ENCODE peak calls at places on chromosomes 2 and 18, in seven cellular contexts. One of them, this sample, is unnamed. For H3K27me3, the result is how much of the 10 kb centered on the place peaks cover.

GRCh38 chr2:206116278-206116677 is 30.3 kb upstream of the INO80D start:
- DNase-seq in IMR-90: no peak
- DNase-seq in tibial artery: no peak
- DNase-seq in mammary epithelial cell: no peak
- DNase-seq in adrenal gland: no peak
- DNase-seq in AG04450: no peak
- DNase-seq in left ventricle myocardium inferior: no peak
- DNase-seq in this sample: no peak

GRCh38 chr2:41414486-41415230 is 633.2 kb upstream of the PKDCC start:
- DNase-seq in left ventricle myocardium inferior: no peak
- DNase-seq in mammary epithelial cell: peak
- DNase-seq in adrenal gland: peak
- DNase-seq in tibial artery: no peak
- DNase-seq in IMR-90: no peak
- DNase-seq in AG04450: no peak
- DNase-seq in this sample: no peak

GRCh38 chr2:218854860-218855259 is 4.7 kb upstream of the WNT6 start:
- DNase-seq in mammary epithelial cell: no peak
- DNase-seq in tibial artery: peak
- DNase-seq in IMR-90: no peak
- DNase-seq in adrenal gland: no peak
- DNase-seq in left ventricle myocardium inferior: no peak
- DNase-seq in AG04450: no peak
- DNase-seq in this sample: no peak

GRCh38 chr2:48851161-48851560 is 95.6 kb upstream of the LHCGR start:
- DNase-seq in AG04450: no peak
- DNase-seq in tibial artery: no peak
- DNase-seq in IMR-90: peak
- DNase-seq in mammary epithelial cell: peak
- DNase-seq in left ventricle myocardium inferior: no peak
- DNase-seq in adrenal gland: no peak
- DNase-seq in this sample: no peak

GRCh38 chr2:74985983-74986382 is 27.5 kb downstream of the POLE4 start:
- DNase-seq in left ventricle myocardium inferior: peak
- DNase-seq in tibial artery: no peak
- DNase-seq in mammary epithelial cell: no peak
- DNase-seq in adrenal gland: peak
- DNase-seq in IMR-90: no peak
- DNase-seq in AG04450: no peak
- DNase-seq in this sample: no peak

GRCh38 chr18:35376742-35377695 is at the start of gene ZNF396:
- DNase-seq in tibial artery: peak
- DNase-seq in left ventricle myocardium inferior: peak
- DNase-seq in adrenal gland: peak
- DNase-seq in mammary epithelial cell: peak
- DNase-seq in IMR-90: peak
- DNase-seq in AG04450: no peak
- DNase-seq in this sample: peak

GRCh38 chr18:56505293-56505692 is 133.1 kb downstream of the TXNL1 start:
- DNase-seq in mammary epithelial cell: no peak
- DNase-seq in AG04450: no peak
- DNase-seq in IMR-90: no peak
- DNase-seq in left ventricle myocardium inferior: no peak
- DNase-seq in tibial artery: no peak
- DNase-seq in adrenal gland: no peak
- DNase-seq in this sample: no peak

GRCh38 chr2:238101891-238102841 is 2.0 kb downstream of the ESPNL start:
- DNase-seq in left ventricle myocardium inferior: no peak
- DNase-seq in mammary epithelial cell: no peak
- DNase-seq in AG04450: no peak
- DNase-seq in tibial artery: no peak
- DNase-seq in adrenal gland: no peak
- DNase-seq in IMR-90: no peak
- DNase-seq in this sample: no peak

GRCh38 chr2:205892141-205893064 is 193.6 kb downstream of the INO80D start:
- DNase-seq in AG04450: no peak
- DNase-seq in left ventricle myocardium inferior: no peak
- DNase-seq in IMR-90: peak
- DNase-seq in mammary epithelial cell: peak
- DNase-seq in tibial artery: no peak
- DNase-seq in adrenal gland: no peak
- DNase-seq in this sample: no peak

GRCh38 chr2:85757860-85758259 is 4.1 kb downstream of the ATOH8 start:
- DNase-seq in tibial artery: no peak
- DNase-seq in mammary epithelial cell: no peak
- DNase-seq in IMR-90: no peak
- DNase-seq in left ventricle myocardium inferior: no peak
- DNase-seq in AG04450: no peak
- DNase-seq in adrenal gland: no peak
- DNase-seq in this sample: no peak
- H3K27me3 ChIP-seq in tibial artery: under half
- H3K27me3 ChIP-seq in mammary epithelial cell: under half
- H3K27me3 ChIP-seq in IMR-90: under half
- H3K27me3 ChIP-seq in left ventricle myocardium inferior: under half
- H3K27me3 ChIP-seq in AG04450: under half
- H3K27me3 ChIP-seq in adrenal gland: under half
- H3K27me3 ChIP-seq in this sample: under half

GRCh38 chr18:68520406-68521075 is 194.4 kb downstream of the TMX3 start:
- DNase-seq in mammary epithelial cell: peak
- DNase-seq in IMR-90: peak
- DNase-seq in AG04450: peak
- DNase-seq in tibial artery: no peak
- DNase-seq in left ventricle myocardium inferior: no peak
- DNase-seq in adrenal gland: no peak
- DNase-seq in this sample: no peak
- H3K27me3 ChIP-seq in mammary epithelial cell: under half
- H3K27me3 ChIP-seq in IMR-90: under half
- H3K27me3 ChIP-seq in AG04450: under half
- H3K27me3 ChIP-seq in tibial artery: under half
- H3K27me3 ChIP-seq in left ventricle myocardium inferior: under half
- H3K27me3 ChIP-seq in adrenal gland: under half
- H3K27me3 ChIP-seq in this sample: under half

DNA sequence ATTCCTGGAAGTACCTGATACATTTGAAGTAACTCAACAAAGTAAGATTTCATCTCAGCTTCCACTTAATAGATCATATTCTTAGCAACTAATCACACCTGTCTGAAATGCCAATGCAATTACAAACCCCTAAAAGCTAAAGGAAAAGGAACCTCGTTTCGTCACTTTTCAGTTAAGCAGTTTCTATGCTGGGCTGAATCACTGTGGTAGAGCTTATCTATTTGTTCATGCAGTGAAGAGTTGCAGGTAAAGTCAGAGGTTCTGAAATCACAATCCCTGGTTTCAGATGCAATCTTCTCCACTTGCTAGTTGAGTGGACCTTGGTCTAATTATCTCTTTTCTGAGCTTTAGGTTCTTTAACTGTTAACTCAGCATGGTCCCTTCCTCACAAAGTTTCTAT is 6.3 kb downstream of the HRH4 start:
- DNase-seq in tibial artery: no peak
- DNase-seq in AG04450: no peak
- DNase-seq in IMR-90: no peak
- DNase-seq in left ventricle myocardium inferior: no peak
- DNase-seq in adrenal gland: no peak
- DNase-seq in mammary epithelial cell: peak
- DNase-seq in this sample: no peak
- H3K27me3 ChIP-seq in tibial artery: under half
- H3K27me3 ChIP-seq in AG04450: under half
- H3K27me3 ChIP-seq in IMR-90: under half
- H3K27me3 ChIP-seq in left ventricle myocardium inferior: under half
- H3K27me3 ChIP-seq in adrenal gland: under half
- H3K27me3 ChIP-seq in mammary epithelial cell: under half
- H3K27me3 ChIP-seq in this sample: under half

DNA sequence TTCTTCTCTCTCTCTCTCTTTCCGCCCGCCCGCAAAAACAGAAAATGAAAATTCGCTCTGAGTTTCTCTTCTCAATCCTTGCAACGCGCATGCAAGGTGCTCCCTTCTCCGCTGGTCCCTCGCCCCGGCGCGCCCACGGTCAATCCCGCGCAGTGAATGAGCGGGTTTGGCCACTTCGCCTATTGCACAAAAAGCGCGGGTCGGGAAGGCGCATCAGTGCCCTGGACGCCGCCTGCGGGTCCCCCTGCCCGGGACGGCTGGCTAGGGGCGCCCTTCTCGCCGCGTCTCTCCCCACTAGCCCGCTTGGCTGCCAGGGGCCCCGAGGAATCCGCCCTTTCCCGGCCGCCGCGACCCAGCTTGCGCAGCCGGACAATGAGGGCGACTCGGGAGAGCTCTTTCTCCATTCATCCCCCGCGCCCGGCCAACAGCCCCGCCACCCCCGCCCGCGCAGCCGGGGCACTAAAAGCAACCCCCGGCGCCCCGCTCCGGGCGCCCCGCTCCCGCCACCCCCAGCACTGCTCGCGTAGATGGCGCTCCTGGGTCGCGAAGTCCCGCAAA is 686 bp downstream of the LAMA1 start:
- DNase-seq in mammary epithelial cell: peak
- DNase-seq in AG04450: no peak
- DNase-seq in tibial artery: no peak
- DNase-seq in adrenal gland: no peak
- DNase-seq in left ventricle myocardium inferior: no peak
- DNase-seq in IMR-90: no peak
- DNase-seq in this sample: no peak
- H3K27me3 ChIP-seq in mammary epithelial cell: under half
- H3K27me3 ChIP-seq in AG04450: under half
- H3K27me3 ChIP-seq in tibial artery: half or more
- H3K27me3 ChIP-seq in adrenal gland: under half
- H3K27me3 ChIP-seq in left ventricle myocardium inferior: half or more
- H3K27me3 ChIP-seq in IMR-90: under half
- H3K27me3 ChIP-seq in this sample: half or more

DNA sequence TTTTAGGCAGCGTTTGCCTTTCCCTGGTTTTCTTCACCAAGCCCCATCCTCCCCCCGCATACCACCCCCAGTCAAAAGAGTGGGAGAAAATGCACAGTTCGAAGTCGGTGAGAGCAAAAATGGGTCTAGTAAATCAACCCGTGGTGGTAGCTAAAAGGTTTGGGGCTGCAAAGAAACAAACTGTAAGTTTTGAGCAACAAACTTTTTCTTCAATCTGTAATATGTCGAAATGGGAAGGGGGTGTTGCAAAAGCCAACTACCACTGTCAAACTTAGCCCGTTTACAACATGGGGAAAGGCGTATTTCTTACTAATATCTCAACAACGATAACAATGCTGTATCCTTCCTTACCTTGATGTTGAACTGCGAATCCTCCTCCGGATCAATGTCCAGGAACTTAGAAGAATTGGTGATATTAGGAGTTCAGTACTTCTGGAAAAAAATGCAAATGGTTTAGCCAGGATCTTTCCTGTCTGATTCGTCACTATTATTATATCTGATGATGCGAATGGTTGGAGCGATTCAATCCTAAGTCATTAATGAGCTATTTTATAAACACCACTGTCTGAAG is 2.4 kb upstream of the SATB2 start:
- DNase-seq in tibial artery: no peak
- DNase-seq in adrenal gland: no peak
- DNase-seq in IMR-90: peak
- DNase-seq in mammary epithelial cell: peak
- DNase-seq in left ventricle myocardium inferior: no peak
- DNase-seq in AG04450: no peak
- DNase-seq in this sample: no peak
- H3K27me3 ChIP-seq in tibial artery: half or more
- H3K27me3 ChIP-seq in adrenal gland: half or more
- H3K27me3 ChIP-seq in IMR-90: under half
- H3K27me3 ChIP-seq in mammary epithelial cell: under half
- H3K27me3 ChIP-seq in left ventricle myocardium inferior: half or more
- H3K27me3 ChIP-seq in AG04450: under half
- H3K27me3 ChIP-seq in this sample: half or more

GRCh38 chr2:120440521-120441350 is 94.8 kb downstream of the INHBB start:
- DNase-seq in AG04450: no peak
- DNase-seq in left ventricle myocardium inferior: no peak
- DNase-seq in adrenal gland: no peak
- DNase-seq in tibial artery: no peak
- DNase-seq in mammary epithelial cell: no peak
- DNase-seq in IMR-90: no peak
- DNase-seq in this sample: no peak

GRCh38 chr2:120441351-120441700 is 95.4 kb downstream of the INHBB start:
- DNase-seq in tibial artery: no peak
- DNase-seq in AG04450: no peak
- DNase-seq in left ventricle myocardium inferior: no peak
- DNase-seq in IMR-90: no peak
- DNase-seq in adrenal gland: no peak
- DNase-seq in mammary epithelial cell: no peak
- DNase-seq in this sample: no peak

GRCh38 chr2:120438301-120439066 is 92.5 kb downstream of the INHBB start:
- DNase-seq in left ventricle myocardium inferior: no peak
- DNase-seq in IMR-90: no peak
- DNase-seq in adrenal gland: no peak
- DNase-seq in tibial artery: no peak
- DNase-seq in mammary epithelial cell: no peak
- DNase-seq in AG04450: no peak
- DNase-seq in this sample: no peak

GRCh38 chr2:120439067-120439368 is 93.1 kb downstream of the INHBB start:
- DNase-seq in mammary epithelial cell: no peak
- DNase-seq in tibial artery: no peak
- DNase-seq in IMR-90: no peak
- DNase-seq in AG04450: no peak
- DNase-seq in adrenal gland: no peak
- DNase-seq in left ventricle myocardium inferior: no peak
- DNase-seq in this sample: no peak

GRCh38 chr2:120439637-120440384 is 93.9 kb downstream of the INHBB start:
- DNase-seq in mammary epithelial cell: no peak
- DNase-seq in left ventricle myocardium inferior: no peak
- DNase-seq in AG04450: no peak
- DNase-seq in tibial artery: no peak
- DNase-seq in adrenal gland: no peak
- DNase-seq in IMR-90: no peak
- DNase-seq in this sample: no peak
- H3K27me3 ChIP-seq in mammary epithelial cell: under half
- H3K27me3 ChIP-seq in left ventricle myocardium inferior: half or more
- H3K27me3 ChIP-seq in AG04450: half or more
- H3K27me3 ChIP-seq in tibial artery: under half
- H3K27me3 ChIP-seq in adrenal gland: under half
- H3K27me3 ChIP-seq in IMR-90: half or more
- H3K27me3 ChIP-seq in this sample: half or more

This sample was measured in heart right ventricle.